ENCODE peak calls at places on chromosomes 13 and 19, in ten cellular contexts. One of them, this sample, is unnamed.

GRCh38 chr19:6509118-6509971 is 7.2 kb upstream of the TUBB4A start:
- DNase-seq in mucosa of descending colon: no peak
- DNase-seq in IMR-90: no peak
- DNase-seq in body of pancreas: peak; percentile 84
- DNase-seq in CD8-positive, alpha-beta T cell: no peak
- DNase-seq in A549: no peak
- DNase-seq in right lobe of liver: no peak
- DNase-seq in heart left ventricle: no peak
- DNase-seq in fibroblast of lung: no peak
- DNase-seq in Peyer's patch: no peak
- DNase-seq in this sample: no peak

GRCh38 chr19:6761053-6761676 is 6.1 kb downstream of the SH2D3A start:
- DNase-seq in CD8-positive, alpha-beta T cell: no peak
- DNase-seq in right lobe of liver: no peak
- DNase-seq in heart left ventricle: peak; percentile 7
- DNase-seq in fibroblast of lung: peak; percentile 11
- DNase-seq in mucosa of descending colon: no peak
- DNase-seq in IMR-90: no peak
- DNase-seq in A549: peak; percentile 45
- DNase-seq in Peyer's patch: no peak
- DNase-seq in body of pancreas: no peak
- DNase-seq in this sample: no peak

GRCh38 chr19:10644351-10645007 is 9.7 kb upstream of the ILF3 start:
- DNase-seq in heart left ventricle: peak; percentile 91
- DNase-seq in CD8-positive, alpha-beta T cell: peak; percentile 79
- DNase-seq in Peyer's patch: peak; percentile 91
- DNase-seq in fibroblast of lung: peak; percentile 72
- DNase-seq in IMR-90: peak; percentile 69
- DNase-seq in right lobe of liver: peak; percentile 84
- DNase-seq in mucosa of descending colon: peak; percentile 88
- DNase-seq in A549: peak; percentile 91
- DNase-seq in body of pancreas: peak; percentile 89
- DNase-seq in this sample: no peak

GRCh38 chr13:94711561-94712286 is 621 bp downstream of the SOX21 start:
- DNase-seq in right lobe of liver: no peak
- DNase-seq in heart left ventricle: no peak
- DNase-seq in IMR-90: no peak
- DNase-seq in Peyer's patch: no peak
- DNase-seq in fibroblast of lung: peak; percentile 37
- DNase-seq in mucosa of descending colon: peak; percentile 12
- DNase-seq in A549: no peak
- DNase-seq in CD8-positive, alpha-beta T cell: no peak
- DNase-seq in body of pancreas: no peak
- DNase-seq in this sample: peak; percentile 58

GRCh38 chr19:44634785-44635184 is 8.9 kb upstream of the PVR start:
- DNase-seq in heart left ventricle: no peak
- DNase-seq in right lobe of liver: no peak
- DNase-seq in Peyer's patch: no peak
- DNase-seq in mucosa of descending colon: no peak
- DNase-seq in fibroblast of lung: no peak
- DNase-seq in body of pancreas: no peak
- DNase-seq in A549: no peak
- DNase-seq in CD8-positive, alpha-beta T cell: no peak
- DNase-seq in IMR-90: no peak
- DNase-seq in this sample: no peak

GRCh38 chr13:28528848-28529247 is 33.9 kb upstream of the FLT1 start:
- DNase-seq in mucosa of descending colon: peak; percentile 52
- DNase-seq in right lobe of liver: no peak
- DNase-seq in CD8-positive, alpha-beta T cell: no peak
- DNase-seq in A549: no peak
- DNase-seq in body of pancreas: no peak
- DNase-seq in IMR-90: no peak
- DNase-seq in Peyer's patch: no peak
- DNase-seq in heart left ventricle: no peak
- DNase-seq in fibroblast of lung: no peak
- DNase-seq in this sample: no peak

GRCh38 chr13:73809561-73809960 is 324.6 kb downstream of the KLF12 start:
- DNase-seq in CD8-positive, alpha-beta T cell: no peak
- DNase-seq in mucosa of descending colon: no peak
- DNase-seq in body of pancreas: no peak
- DNase-seq in Peyer's patch: no peak
- DNase-seq in IMR-90: peak; percentile 87
- DNase-seq in A549: no peak
- DNase-seq in right lobe of liver: no peak
- DNase-seq in fibroblast of lung: peak; percentile 89
- DNase-seq in heart left ventricle: no peak
- DNase-seq in this sample: no peak

GRCh38 chr13:51797664-51798488 is 6.1 kb downstream of the DHRS12 start:
- DNase-seq in heart left ventricle: no peak
- DNase-seq in IMR-90: peak; percentile 69
- DNase-seq in body of pancreas: peak; percentile 90
- DNase-seq in mucosa of descending colon: peak; percentile 73
- DNase-seq in Peyer's patch: no peak
- DNase-seq in fibroblast of lung: peak; percentile 58
- DNase-seq in right lobe of liver: peak; percentile 60
- DNase-seq in CD8-positive, alpha-beta T cell: peak; percentile 38
- DNase-seq in A549: peak; percentile 44
- DNase-seq in this sample: no peak

GRCh38 chr13:114078501-114079451 is 53.6 kb downstream of the RASA3 start:
- DNase-seq in Peyer's patch: peak; percentile 50
- DNase-seq in fibroblast of lung: peak; percentile 64
- DNase-seq in mucosa of descending colon: peak; percentile 52
- DNase-seq in heart left ventricle: peak; percentile 71
- DNase-seq in IMR-90: peak; percentile 84
- DNase-seq in body of pancreas: peak; percentile 11
- DNase-seq in right lobe of liver: peak; percentile 39
- DNase-seq in A549: no peak
- DNase-seq in CD8-positive, alpha-beta T cell: no peak
- DNase-seq in this sample: peak; percentile 56

GRCh38 chr19:17812099-17812498 is 9.2 kb downstream of the INSL3 start:
- DNase-seq in CD8-positive, alpha-beta T cell: no peak
- DNase-seq in fibroblast of lung: no peak
- DNase-seq in Peyer's patch: no peak
- DNase-seq in heart left ventricle: no peak
- DNase-seq in right lobe of liver: no peak
- DNase-seq in body of pancreas: no peak
- DNase-seq in IMR-90: no peak
- DNase-seq in mucosa of descending colon: no peak
- DNase-seq in A549: no peak
- DNase-seq in this sample: no peak

GRCh38 chr19:30558793-30559192 is 186.6 kb downstream of the ZNF536 start:
- DNase-seq in fibroblast of lung: no peak
- DNase-seq in IMR-90: no peak
- DNase-seq in heart left ventricle: no peak
- DNase-seq in CD8-positive, alpha-beta T cell: no peak
- DNase-seq in A549: no peak
- DNase-seq in right lobe of liver: no peak
- DNase-seq in mucosa of descending colon: no peak
- DNase-seq in body of pancreas: no peak
- DNase-seq in Peyer's patch: no peak
- DNase-seq in this sample: no peak

GRCh38 chr13:45333973-45334922 is 6.7 kb downstream of the TPT1 start:
- DNase-seq in fibroblast of lung: no peak
- DNase-seq in Peyer's patch: no peak
- DNase-seq in right lobe of liver: no peak
- DNase-seq in A549: no peak
- DNase-seq in heart left ventricle: no peak
- DNase-seq in mucosa of descending colon: peak; percentile 18
- DNase-seq in body of pancreas: no peak
- DNase-seq in IMR-90: peak; percentile 62
- DNase-seq in CD8-positive, alpha-beta T cell: peak; percentile 18
- DNase-seq in this sample: no peak

GRCh38 chr19:38861368-38861767 is 11.6 kb upstream of the HNRNPL start:
- DNase-seq in fibroblast of lung: no peak
- DNase-seq in Peyer's patch: no peak
- DNase-seq in right lobe of liver: no peak
- DNase-seq in mucosa of descending colon: no peak
- DNase-seq in CD8-positive, alpha-beta T cell: no peak
- DNase-seq in heart left ventricle: no peak
- DNase-seq in A549: no peak
- DNase-seq in IMR-90: no peak
- DNase-seq in body of pancreas: no peak
- DNase-seq in this sample: no peak

GRCh38 chr13:106498158-106498557 is 37.3 kb downstream of the EFNB2 start:
- DNase-seq in right lobe of liver: no peak
- DNase-seq in mucosa of descending colon: no peak
- DNase-seq in heart left ventricle: no peak
- DNase-seq in fibroblast of lung: no peak
- DNase-seq in Peyer's patch: no peak
- DNase-seq in IMR-90: no peak
- DNase-seq in CD8-positive, alpha-beta T cell: no peak
- DNase-seq in body of pancreas: no peak
- DNase-seq in A549: no peak
- DNase-seq in this sample: no peak

GRCh38 chr19:42330521-42330835 is 5.0 kb downstream of the MEGF8 start:
- DNase-seq in Peyer's patch: no peak
- DNase-seq in mucosa of descending colon: no peak
- DNase-seq in heart left ventricle: no peak
- DNase-seq in CD8-positive, alpha-beta T cell: no peak
- DNase-seq in fibroblast of lung: no peak
- DNase-seq in body of pancreas: no peak
- DNase-seq in IMR-90: no peak
- DNase-seq in right lobe of liver: no peak
- DNase-seq in A549: no peak
- DNase-seq in this sample: no peak
- H3K4me1 ChIP-seq in Peyer's patch: peaks cover 7% of the 10 kb centered on the region
- H3K4me1 ChIP-seq in mucosa of descending colon: peaks cover 11% of the 10 kb centered on the region
- H3K4me1 ChIP-seq in heart left ventricle: peaks cover 2% of the 10 kb centered on the region
- H3K4me1 ChIP-seq in CD8-positive, alpha-beta T cell: peaks cover 6% of the 10 kb centered on the region
- H3K4me1 ChIP-seq in fibroblast of lung: no peaks in the 10 kb centered on the region
- H3K4me1 ChIP-seq in body of pancreas: peaks cover 22% of the 10 kb centered on the region
- H3K4me1 ChIP-seq in IMR-90: peaks cover 4% of the 10 kb centered on the region
- H3K4me1 ChIP-seq in right lobe of liver: no peaks in the 10 kb centered on the region
- H3K4me1 ChIP-seq in A549: peaks cover 12% of the 10 kb centered on the region
- H3K4me1 ChIP-seq in this sample: peaks cover 3% of the 10 kb centered on the region

GRCh38 chr13:68047889-68048288 is 817.8 kb upstream of the PCDH9 start:
- DNase-seq in Peyer's patch: no peak
- DNase-seq in right lobe of liver: no peak
- DNase-seq in heart left ventricle: no peak
- DNase-seq in CD8-positive, alpha-beta T cell: no peak
- DNase-seq in IMR-90: no peak
- DNase-seq in mucosa of descending colon: no peak
- DNase-seq in A549: no peak
- DNase-seq in body of pancreas: no peak
- DNase-seq in fibroblast of lung: no peak
- DNase-seq in this sample: no peak

GRCh38 chr13:68050746-68051145 is 820.6 kb upstream of the PCDH9 start:
- DNase-seq in heart left ventricle: no peak
- DNase-seq in A549: no peak
- DNase-seq in mucosa of descending colon: no peak
- DNase-seq in fibroblast of lung: no peak
- DNase-seq in Peyer's patch: no peak
- DNase-seq in body of pancreas: no peak
- DNase-seq in IMR-90: no peak
- DNase-seq in right lobe of liver: no peak
- DNase-seq in CD8-positive, alpha-beta T cell: no peak
- DNase-seq in this sample: no peak

GRCh38 chr13:68048802-68049359 is 818.7 kb upstream of the PCDH9 start:
- DNase-seq in CD8-positive, alpha-beta T cell: no peak
- DNase-seq in A549: no peak
- DNase-seq in heart left ventricle: no peak
- DNase-seq in IMR-90: no peak
- DNase-seq in mucosa of descending colon: no peak
- DNase-seq in right lobe of liver: no peak
- DNase-seq in body of pancreas: no peak
- DNase-seq in fibroblast of lung: no peak
- DNase-seq in Peyer's patch: no peak
- DNase-seq in this sample: no peak

GRCh38 chr13:68046900-68047299 is 816.8 kb upstream of the PCDH9 start:
- DNase-seq in A549: no peak
- DNase-seq in fibroblast of lung: peak; percentile 29
- DNase-seq in heart left ventricle: no peak
- DNase-seq in right lobe of liver: no peak
- DNase-seq in CD8-positive, alpha-beta T cell: no peak
- DNase-seq in mucosa of descending colon: no peak
- DNase-seq in body of pancreas: no peak
- DNase-seq in IMR-90: no peak
- DNase-seq in Peyer's patch: no peak
- DNase-seq in this sample: no peak

GRCh38 chr13:68051910-68052309 is 821.8 kb upstream of the PCDH9 start:
- DNase-seq in heart left ventricle: no peak
- DNase-seq in Peyer's patch: no peak
- DNase-seq in A549: no peak
- DNase-seq in fibroblast of lung: no peak
- DNase-seq in IMR-90: no peak
- DNase-seq in mucosa of descending colon: no peak
- DNase-seq in CD8-positive, alpha-beta T cell: no peak
- DNase-seq in right lobe of liver: no peak
- DNase-seq in body of pancreas: no peak
- DNase-seq in this sample: no peak
- H3K4me3 ChIP-seq in heart left ventricle: no peak overlapping the region
- H3K4me3 ChIP-seq in Peyer's patch: no peak overlapping the region
- H3K4me3 ChIP-seq in A549: no peak overlapping the region
- H3K4me3 ChIP-seq in fibroblast of lung: no peak overlapping the region
- H3K4me3 ChIP-seq in IMR-90: no peak overlapping the region
- H3K4me3 ChIP-seq in mucosa of descending colon: no peak overlapping the region
- H3K4me3 ChIP-seq in CD8-positive, alpha-beta T cell: no peak overlapping the region
- H3K4me3 ChIP-seq in right lobe of liver: no peak overlapping the region
- H3K4me3 ChIP-seq in body of pancreas: no peak overlapping the region
- H3K4me3 ChIP-seq in this sample: no peak overlapping the region

GRCh38 chr19:1524206-1524971 is 512 bp downstream of the PLK5 start:
- DNase-seq in CD8-positive, alpha-beta T cell: no peak
- DNase-seq in right lobe of liver: no peak
- DNase-seq in A549: no peak
- DNase-seq in Peyer's patch: no peak
- DNase-seq in mucosa of descending colon: no peak
- DNase-seq in IMR-90: no peak
- DNase-seq in body of pancreas: no peak
- DNase-seq in heart left ventricle: no peak
- DNase-seq in fibroblast of lung: no peak
- DNase-seq in this sample: no peak
- TF ChIP-seq CTCF in CD8-positive, alpha-beta T cell: no peak
- TF ChIP-seq CTCF in right lobe of liver: no peak
- TF ChIP-seq CTCF in A549: no peak
- TF ChIP-seq CTCF in Peyer's patch: no peak
- TF ChIP-seq CTCF in mucosa of descending colon: no peak
- TF ChIP-seq CTCF in IMR-90: no peak
- TF ChIP-seq CTCF in body of pancreas: no peak
- TF ChIP-seq CTCF in heart left ventricle: no peak
- TF ChIP-seq CTCF in fibroblast of lung: no peak
- TF ChIP-seq CTCF in this sample: no peak

DNA sequence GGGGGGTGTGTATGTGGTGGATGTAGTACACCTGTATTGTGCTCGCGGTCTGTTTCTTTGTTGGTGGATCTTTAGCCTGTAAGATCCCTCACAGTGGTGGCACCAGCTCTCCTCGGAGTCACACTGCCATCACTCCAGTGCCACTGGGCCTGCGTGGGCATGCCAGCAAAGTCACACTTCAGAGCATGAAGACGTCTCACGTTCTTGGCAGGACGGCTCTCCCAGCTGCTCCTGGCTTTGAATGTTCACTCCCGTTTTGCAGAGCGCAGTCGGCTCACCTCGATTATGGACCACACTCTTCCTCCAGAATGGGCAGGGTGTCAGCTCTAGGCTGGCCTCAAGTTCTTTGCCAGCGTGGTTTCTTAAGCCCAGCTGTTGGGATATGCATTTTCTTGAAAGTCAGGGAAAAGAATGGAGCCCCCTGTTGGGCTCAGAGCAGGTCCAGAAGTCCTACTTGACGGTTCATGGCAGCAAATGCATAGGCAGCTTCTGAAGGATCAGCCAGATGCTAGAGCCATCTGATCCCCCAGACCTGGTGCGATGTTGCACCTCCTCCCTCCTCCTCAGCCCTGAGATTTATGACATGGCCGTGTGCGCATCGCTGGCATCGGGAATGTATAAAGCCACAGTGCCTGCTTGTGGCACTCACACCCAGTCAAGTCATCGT is 40.4 kb upstream of the NPAS1 start:
- DNase-seq in A549: no peak
- DNase-seq in CD8-positive, alpha-beta T cell: no peak
- DNase-seq in mucosa of descending colon: no peak
- DNase-seq in right lobe of liver: no peak
- DNase-seq in IMR-90: no peak
- DNase-seq in fibroblast of lung: no peak
- DNase-seq in Peyer's patch: no peak
- DNase-seq in body of pancreas: no peak
- DNase-seq in heart left ventricle: no peak
- DNase-seq in this sample: no peak
- H3K4me1 ChIP-seq in A549: peaks cover 58% of the 10 kb centered on the region
- H3K4me1 ChIP-seq in CD8-positive, alpha-beta T cell: peaks cover 25% of the 10 kb centered on the region
- H3K4me1 ChIP-seq in mucosa of descending colon: peaks cover 32% of the 10 kb centered on the region
- H3K4me1 ChIP-seq in right lobe of liver: no peaks in the 10 kb centered on the region
- H3K4me1 ChIP-seq in IMR-90: peaks cover 38% of the 10 kb centered on the region
- H3K4me1 ChIP-seq in fibroblast of lung: peaks cover 47% of the 10 kb centered on the region
- H3K4me1 ChIP-seq in Peyer's patch: no peaks in the 10 kb centered on the region
- H3K4me1 ChIP-seq in body of pancreas: peaks cover 44% of the 10 kb centered on the region
- H3K4me1 ChIP-seq in heart left ventricle: peaks cover 22% of the 10 kb centered on the region
- H3K4me1 ChIP-seq in this sample: peaks cover 18% of the 10 kb centered on the region

This sample was measured in RWPE2.